ENCODE peak calls at places on chromosomes 12 and 14, in ten cellular contexts. One of them, this sample, is unnamed.

GRCh38 chr12:12877789-12878455 is 13.4 kb upstream of the GPRC5A start:
- DNase-seq in Ammon's horn: no peak
- DNase-seq in NCI-H1105: no peak
- DNase-seq in iPS-NIHi11: no peak
- DNase-seq in AG10803: no peak
- DNase-seq in CD4-positive, CD25-positive, alpha-beta regulatory T cell: no peak
- DNase-seq in iPS DF 6.9: no peak
- DNase-seq in amniotic stem cell: no peak
- DNase-seq in brain microvascular endothelial cell: no peak
- DNase-seq in prostate gland: no peak
- DNase-seq in this sample: no peak

GRCh38 chr12:132284071-132284492 is 45.3 kb downstream of the GALNT9 start:
- DNase-seq in Ammon's horn: peak
- DNase-seq in NCI-H1105: no peak
- DNase-seq in iPS-NIHi11: no peak
- DNase-seq in AG10803: peak
- DNase-seq in CD4-positive, CD25-positive, alpha-beta regulatory T cell: no peak
- DNase-seq in iPS DF 6.9: no peak
- DNase-seq in amniotic stem cell: no peak
- DNase-seq in brain microvascular endothelial cell: peak
- DNase-seq in prostate gland: no peak
- DNase-seq in this sample: no peak

GRCh38 chr12:21940972-21941521 is at the start of gene ABCC9:
- DNase-seq in Ammon's horn: peak
- DNase-seq in NCI-H1105: no peak
- DNase-seq in iPS-NIHi11: peak
- DNase-seq in AG10803: peak
- DNase-seq in CD4-positive, CD25-positive, alpha-beta regulatory T cell: no peak
- DNase-seq in iPS DF 6.9: no peak
- DNase-seq in amniotic stem cell: no peak
- DNase-seq in brain microvascular endothelial cell: peak
- DNase-seq in prostate gland: peak
- DNase-seq in this sample: no peak

GRCh38 chr12:68919581-68920239 is 13.3 kb downstream of the CPM start:
- DNase-seq in Ammon's horn: no peak
- DNase-seq in NCI-H1105: no peak
- DNase-seq in iPS-NIHi11: no peak
- DNase-seq in AG10803: no peak
- DNase-seq in CD4-positive, CD25-positive, alpha-beta regulatory T cell: no peak
- DNase-seq in iPS DF 6.9: no peak
- DNase-seq in amniotic stem cell: no peak
- DNase-seq in brain microvascular endothelial cell: no peak
- DNase-seq in prostate gland: no peak
- DNase-seq in this sample: no peak

GRCh38 chr12:18415227-18415626 is 153.9 kb downstream of the PIK3C2G start:
- DNase-seq in Ammon's horn: no peak
- DNase-seq in NCI-H1105: no peak
- DNase-seq in iPS-NIHi11: no peak
- DNase-seq in AG10803: no peak
- DNase-seq in CD4-positive, CD25-positive, alpha-beta regulatory T cell: no peak
- DNase-seq in iPS DF 6.9: no peak
- DNase-seq in amniotic stem cell: no peak
- DNase-seq in brain microvascular endothelial cell: no peak
- DNase-seq in prostate gland: no peak
- DNase-seq in this sample: no peak

GRCh38 chr12:1629338-1630080 is 478 bp downstream of the WNT5B start:
- DNase-seq in Ammon's horn: no peak
- DNase-seq in NCI-H1105: peak
- DNase-seq in iPS-NIHi11: peak
- DNase-seq in AG10803: no peak
- DNase-seq in CD4-positive, CD25-positive, alpha-beta regulatory T cell: no peak
- DNase-seq in iPS DF 6.9: no peak
- DNase-seq in amniotic stem cell: no peak
- DNase-seq in brain microvascular endothelial cell: no peak
- DNase-seq in prostate gland: no peak
- DNase-seq in this sample: no peak

GRCh38 chr12:116331876-116332275 is 54.4 kb upstream of the MED13L start:
- DNase-seq in Ammon's horn: no peak
- DNase-seq in NCI-H1105: no peak
- DNase-seq in iPS-NIHi11: no peak
- DNase-seq in AG10803: no peak
- DNase-seq in CD4-positive, CD25-positive, alpha-beta regulatory T cell: no peak
- DNase-seq in iPS DF 6.9: no peak
- DNase-seq in amniotic stem cell: no peak
- DNase-seq in brain microvascular endothelial cell: no peak
- DNase-seq in prostate gland: no peak
- DNase-seq in this sample: no peak

GRCh38 chr12:19153396-19153795 is 23.9 kb downstream of the PLEKHA5 start:
- DNase-seq in Ammon's horn: no peak
- DNase-seq in NCI-H1105: no peak
- DNase-seq in iPS-NIHi11: no peak
- DNase-seq in AG10803: no peak
- DNase-seq in CD4-positive, CD25-positive, alpha-beta regulatory T cell: no peak
- DNase-seq in iPS DF 6.9: no peak
- DNase-seq in amniotic stem cell: no peak
- DNase-seq in brain microvascular endothelial cell: no peak
- DNase-seq in prostate gland: no peak
- DNase-seq in this sample: no peak

GRCh38 chr14:104974665-104975390 is 3.3 kb downstream of the AHNAK2 start:
- DNase-seq in Ammon's horn: no peak
- DNase-seq in NCI-H1105: no peak
- DNase-seq in iPS-NIHi11: no peak
- DNase-seq in AG10803: no peak
- DNase-seq in CD4-positive, CD25-positive, alpha-beta regulatory T cell: no peak
- DNase-seq in iPS DF 6.9: no peak
- DNase-seq in amniotic stem cell: no peak
- DNase-seq in brain microvascular endothelial cell: no peak
- DNase-seq in prostate gland: no peak
- DNase-seq in this sample: no peak

GRCh38 chr12:66692170-66692569 is 13.3 kb upstream of the GRIP1 start:
- DNase-seq in Ammon's horn: no peak
- DNase-seq in NCI-H1105: no peak
- DNase-seq in iPS-NIHi11: no peak
- DNase-seq in AG10803: no peak
- DNase-seq in CD4-positive, CD25-positive, alpha-beta regulatory T cell: no peak
- DNase-seq in iPS DF 6.9: no peak
- DNase-seq in amniotic stem cell: no peak
- DNase-seq in brain microvascular endothelial cell: no peak
- DNase-seq in prostate gland: no peak
- DNase-seq in this sample: no peak

GRCh38 chr12:112005419-112006395 is 7.3 kb downstream of the TMEM116 start:
- DNase-seq in Ammon's horn: no peak
- DNase-seq in NCI-H1105: no peak
- DNase-seq in iPS-NIHi11: peak
- DNase-seq in AG10803: no peak
- DNase-seq in CD4-positive, CD25-positive, alpha-beta regulatory T cell: no peak
- DNase-seq in iPS DF 6.9: no peak
- DNase-seq in amniotic stem cell: no peak
- DNase-seq in brain microvascular endothelial cell: no peak
- DNase-seq in prostate gland: peak
- DNase-seq in this sample: no peak

GRCh38 chr14:65373671-65374039 is 38.9 kb upstream of the FUT8 start:
- DNase-seq in Ammon's horn: peak
- DNase-seq in NCI-H1105: peak
- DNase-seq in iPS-NIHi11: no peak
- DNase-seq in AG10803: peak
- DNase-seq in CD4-positive, CD25-positive, alpha-beta regulatory T cell: no peak
- DNase-seq in iPS DF 6.9: no peak
- DNase-seq in amniotic stem cell: no peak
- DNase-seq in brain microvascular endothelial cell: no peak
- DNase-seq in prostate gland: peak
- DNase-seq in this sample: no peak

GRCh38 chr12:124389537-124390441 is 94.9 kb downstream of the RFLNA start:
- DNase-seq in Ammon's horn: no peak
- DNase-seq in NCI-H1105: no peak
- DNase-seq in iPS-NIHi11: peak
- DNase-seq in AG10803: no peak
- DNase-seq in CD4-positive, CD25-positive, alpha-beta regulatory T cell: no peak
- DNase-seq in iPS DF 6.9: no peak
- DNase-seq in amniotic stem cell: no peak
- DNase-seq in brain microvascular endothelial cell: no peak
- DNase-seq in prostate gland: no peak
- DNase-seq in this sample: no peak

This sample was measured in NCI-H1048.